ENCODE peak calls at places on chromosomes 1 and 21, in six cellular contexts. One of them, this sample, is unnamed.

GRCh38 chr1:179155615-179156014 is 73.7 kb downstream of the TOR3A start:
- DNase-seq in GM23338: no peak
- DNase-seq in tibial artery: no peak
- DNase-seq in keratinocyte: no peak
- DNase-seq in heart left ventricle: no peak
- DNase-seq in mucosa of descending colon: no peak
- DNase-seq in this sample: no peak

GRCh38 chr1:50704126-50704525 is 255.9 kb downstream of the FAF1 start:
- DNase-seq in keratinocyte: no peak
- DNase-seq in heart left ventricle: no peak
- DNase-seq in mucosa of descending colon: peak
- DNase-seq in GM23338: peak
- DNase-seq in tibial artery: no peak
- DNase-seq in this sample: no peak

GRCh38 chr1:236800002-236800620 is 5.0 kb downstream of the MTR start:
- DNase-seq in GM23338: no peak
- DNase-seq in mucosa of descending colon: no peak
- DNase-seq in heart left ventricle: no peak
- DNase-seq in tibial artery: no peak
- DNase-seq in keratinocyte: no peak
- DNase-seq in this sample: no peak

GRCh38 chr1:156359973-156360372 is 9.0 kb upstream of the RHBG start:
- DNase-seq in keratinocyte: no peak
- DNase-seq in mucosa of descending colon: no peak
- DNase-seq in tibial artery: no peak
- DNase-seq in heart left ventricle: no peak
- DNase-seq in GM23338: peak
- DNase-seq in this sample: no peak

GRCh38 chr1:11845641-11846335 is 1.8 kb downstream of the NPPA start:
- DNase-seq in heart left ventricle: no peak
- DNase-seq in keratinocyte: no peak
- DNase-seq in GM23338: peak
- DNase-seq in mucosa of descending colon: no peak
- DNase-seq in tibial artery: no peak
- DNase-seq in this sample: peak

GRCh38 chr1:88276158-88276557 is 407.9 kb upstream of the PKN2 start:
- DNase-seq in tibial artery: no peak
- DNase-seq in mucosa of descending colon: no peak
- DNase-seq in GM23338: no peak
- DNase-seq in heart left ventricle: no peak
- DNase-seq in keratinocyte: peak
- DNase-seq in this sample: no peak

GRCh38 chr1:7048395-7048794 is 263.1 kb downstream of the CAMTA1 start:
- DNase-seq in heart left ventricle: no peak
- DNase-seq in mucosa of descending colon: no peak
- DNase-seq in tibial artery: no peak
- DNase-seq in GM23338: no peak
- DNase-seq in keratinocyte: no peak
- DNase-seq in this sample: no peak

GRCh38 chr1:157090196-157090647 is 9.4 kb downstream of the ETV3L start:
- DNase-seq in keratinocyte: peak
- DNase-seq in mucosa of descending colon: peak
- DNase-seq in heart left ventricle: peak
- DNase-seq in tibial artery: peak
- DNase-seq in GM23338: peak
- DNase-seq in this sample: peak

GRCh38 chr1:8163039-8163438 is 136.9 kb upstream of the ERRFI1 start:
- DNase-seq in tibial artery: no peak
- DNase-seq in mucosa of descending colon: no peak
- DNase-seq in GM23338: no peak
- DNase-seq in heart left ventricle: no peak
- DNase-seq in keratinocyte: no peak
- DNase-seq in this sample: no peak

GRCh38 chr1:15056515-15057285 is 96.8 kb upstream of the TMEM51 start:
- DNase-seq in tibial artery: no peak
- DNase-seq in heart left ventricle: no peak
- DNase-seq in mucosa of descending colon: no peak
- DNase-seq in keratinocyte: no peak
- DNase-seq in GM23338: no peak
- DNase-seq in this sample: no peak

GRCh38 chr1:56255516-56256181 is 323.7 kb downstream of the PLPP3 start:
- DNase-seq in GM23338: no peak
- DNase-seq in tibial artery: peak
- DNase-seq in heart left ventricle: peak
- DNase-seq in keratinocyte: no peak
- DNase-seq in mucosa of descending colon: peak
- DNase-seq in this sample: peak

GRCh38 chr1:199041173-199041914 is 402.5 kb downstream of the PTPRC start:
- DNase-seq in mucosa of descending colon: peak
- DNase-seq in tibial artery: no peak
- DNase-seq in keratinocyte: no peak
- DNase-seq in GM23338: no peak
- DNase-seq in heart left ventricle: no peak
- DNase-seq in this sample: no peak

GRCh38 chr21:42314616-42315295 is 453 bp downstream of the TFF3 start:
- DNase-seq in tibial artery: no peak
- DNase-seq in heart left ventricle: no peak
- DNase-seq in GM23338: no peak
- DNase-seq in mucosa of descending colon: peak
- DNase-seq in keratinocyte: no peak
- DNase-seq in this sample: no peak

GRCh38 chr1:167713330-167714081 is 8.3 kb upstream of the MPZL1 start:
- DNase-seq in mucosa of descending colon: peak
- DNase-seq in keratinocyte: no peak
- DNase-seq in tibial artery: peak
- DNase-seq in heart left ventricle: peak
- DNase-seq in GM23338: peak
- DNase-seq in this sample: peak

GRCh38 chr1:207619833-207620572 is 24.9 kb upstream of the CR1L start:
- DNase-seq in heart left ventricle: no peak
- DNase-seq in mucosa of descending colon: peak
- DNase-seq in tibial artery: no peak
- DNase-seq in keratinocyte: no peak
- DNase-seq in GM23338: peak
- DNase-seq in this sample: no peak

GRCh38 chr21:44800103-44800502 is 1.5 kb downstream of the UBE2G2 start:
- DNase-seq in heart left ventricle: no peak
- DNase-seq in keratinocyte: no peak
- DNase-seq in mucosa of descending colon: peak
- DNase-seq in GM23338: peak
- DNase-seq in tibial artery: no peak
- DNase-seq in this sample: no peak

GRCh38 chr1:180530501-180530900 is 28.1 kb upstream of the ACBD6 start:
- DNase-seq in keratinocyte: peak
- DNase-seq in tibial artery: no peak
- DNase-seq in heart left ventricle: no peak
- DNase-seq in mucosa of descending colon: peak
- DNase-seq in GM23338: peak
- DNase-seq in this sample: no peak

GRCh38 chr1:94875794-94876193 is 51.1 kb downstream of the CNN3 start:
- DNase-seq in tibial artery: no peak
- DNase-seq in heart left ventricle: no peak
- DNase-seq in mucosa of descending colon: no peak
- DNase-seq in keratinocyte: no peak
- DNase-seq in GM23338: no peak
- DNase-seq in this sample: no peak

GRCh38 chr1:175073633-175074032 is 6.0 kb downstream of the TNN start:
- DNase-seq in GM23338: peak
- DNase-seq in keratinocyte: no peak
- DNase-seq in heart left ventricle: no peak
- DNase-seq in mucosa of descending colon: no peak
- DNase-seq in tibial artery: no peak
- DNase-seq in this sample: no peak

GRCh38 chr1:238672262-238672661 is 714.1 kb upstream of the CHRM3 start:
- DNase-seq in mucosa of descending colon: no peak
- DNase-seq in GM23338: no peak
- DNase-seq in keratinocyte: no peak
- DNase-seq in tibial artery: no peak
- DNase-seq in heart left ventricle: no peak
- DNase-seq in this sample: no peak

GRCh38 chr1:224399887-224400286 is 34.7 kb downstream of the WDR26 start:
- DNase-seq in tibial artery: no peak
- DNase-seq in mucosa of descending colon: no peak
- DNase-seq in GM23338: no peak
- DNase-seq in keratinocyte: no peak
- DNase-seq in heart left ventricle: no peak
- DNase-seq in this sample: no peak

GRCh38 chr1:234731371-234732085 is 121.5 kb upstream of the IRF2BP2 start:
- DNase-seq in keratinocyte: peak
- DNase-seq in heart left ventricle: no peak
- DNase-seq in mucosa of descending colon: no peak
- DNase-seq in tibial artery: no peak
- DNase-seq in GM23338: no peak
- DNase-seq in this sample: no peak
- H3K4me3 ChIP-seq in keratinocyte: no peak
- H3K4me3 ChIP-seq in heart left ventricle: no peak
- H3K4me3 ChIP-seq in mucosa of descending colon: no peak
- H3K4me3 ChIP-seq in tibial artery: no peak
- H3K4me3 ChIP-seq in GM23338: no peak
- H3K4me3 ChIP-seq in this sample: no peak

GRCh38 chr21:20996421-20997307 is 1.5 kb upstream of the NCAM2 start:
- DNase-seq in tibial artery: no peak
- DNase-seq in GM23338: peak
- DNase-seq in heart left ventricle: no peak
- DNase-seq in keratinocyte: no peak
- DNase-seq in mucosa of descending colon: no peak
- DNase-seq in this sample: no peak
- H3K4me3 ChIP-seq in tibial artery: peak
- H3K4me3 ChIP-seq in GM23338: peak
- H3K4me3 ChIP-seq in heart left ventricle: peak
- H3K4me3 ChIP-seq in keratinocyte: no peak
- H3K4me3 ChIP-seq in mucosa of descending colon: no peak
- H3K4me3 ChIP-seq in this sample: no peak

DNA sequence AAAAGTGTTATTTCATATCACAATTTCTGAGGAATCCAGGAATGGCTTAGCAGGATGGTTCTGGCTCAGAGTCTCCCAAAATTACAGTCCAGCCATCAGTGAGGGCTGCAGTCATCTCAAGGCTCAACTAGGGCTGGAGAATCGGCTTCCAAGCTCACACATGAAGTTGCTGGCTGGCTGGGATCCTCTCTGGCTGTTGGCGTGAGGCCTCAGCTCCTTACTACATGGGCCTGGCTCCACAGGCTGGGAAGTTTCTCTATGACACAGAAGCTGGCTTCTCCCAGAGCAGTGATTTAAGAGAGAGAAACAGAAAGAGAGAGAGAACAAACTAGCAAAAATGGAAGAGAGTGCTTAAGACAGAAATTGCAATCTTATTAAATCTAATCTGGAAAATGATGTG is 38.8 kb upstream of the RGS8 start:
- DNase-seq in tibial artery: peak
- DNase-seq in GM23338: no peak
- DNase-seq in heart left ventricle: peak
- DNase-seq in keratinocyte: no peak
- DNase-seq in mucosa of descending colon: peak
- DNase-seq in this sample: peak
- H3K4me3 ChIP-seq in tibial artery: no peak
- H3K4me3 ChIP-seq in GM23338: no peak
- H3K4me3 ChIP-seq in heart left ventricle: no peak
- H3K4me3 ChIP-seq in keratinocyte: no peak
- H3K4me3 ChIP-seq in mucosa of descending colon: no peak
- H3K4me3 ChIP-seq in this sample: no peak

GRCh38 chr1:150161747-150162581 is 12.2 kb downstream of the PLEKHO1 start:
- DNase-seq in mucosa of descending colon: no peak
- DNase-seq in keratinocyte: no peak
- DNase-seq in GM23338: peak
- DNase-seq in heart left ventricle: no peak
- DNase-seq in tibial artery: no peak
- DNase-seq in this sample: no peak
- H3K4me3 ChIP-seq in mucosa of descending colon: no peak
- H3K4me3 ChIP-seq in keratinocyte: no peak
- H3K4me3 ChIP-seq in GM23338: peak
- H3K4me3 ChIP-seq in heart left ventricle: no peak
- H3K4me3 ChIP-seq in tibial artery: peak
- H3K4me3 ChIP-seq in this sample: peak

GRCh38 chr1:227185291-227185690 is 133.0 kb downstream of the CDC42BPA start:
- DNase-seq in GM23338: peak
- DNase-seq in heart left ventricle: no peak
- DNase-seq in mucosa of descending colon: no peak
- DNase-seq in tibial artery: no peak
- DNase-seq in keratinocyte: no peak
- DNase-seq in this sample: no peak

GRCh38 chr1:227191607-227192006 is 126.7 kb downstream of the CDC42BPA start:
- DNase-seq in mucosa of descending colon: no peak
- DNase-seq in tibial artery: no peak
- DNase-seq in heart left ventricle: no peak
- DNase-seq in GM23338: no peak
- DNase-seq in keratinocyte: no peak
- DNase-seq in this sample: no peak

GRCh38 chr1:227192163-227192562 is 126.1 kb downstream of the CDC42BPA start:
- DNase-seq in mucosa of descending colon: peak
- DNase-seq in keratinocyte: peak
- DNase-seq in heart left ventricle: peak
- DNase-seq in tibial artery: no peak
- DNase-seq in GM23338: peak
- DNase-seq in this sample: no peak

GRCh38 chr1:227190321-227190720 is 128.0 kb downstream of the CDC42BPA start:
- DNase-seq in GM23338: no peak
- DNase-seq in heart left ventricle: no peak
- DNase-seq in keratinocyte: no peak
- DNase-seq in mucosa of descending colon: no peak
- DNase-seq in tibial artery: no peak
- DNase-seq in this sample: no peak
- H3K4me3 ChIP-seq in GM23338: no peak
- H3K4me3 ChIP-seq in heart left ventricle: no peak
- H3K4me3 ChIP-seq in keratinocyte: no peak
- H3K4me3 ChIP-seq in mucosa of descending colon: no peak
- H3K4me3 ChIP-seq in tibial artery: no peak
- H3K4me3 ChIP-seq in this sample: no peak

DNA sequence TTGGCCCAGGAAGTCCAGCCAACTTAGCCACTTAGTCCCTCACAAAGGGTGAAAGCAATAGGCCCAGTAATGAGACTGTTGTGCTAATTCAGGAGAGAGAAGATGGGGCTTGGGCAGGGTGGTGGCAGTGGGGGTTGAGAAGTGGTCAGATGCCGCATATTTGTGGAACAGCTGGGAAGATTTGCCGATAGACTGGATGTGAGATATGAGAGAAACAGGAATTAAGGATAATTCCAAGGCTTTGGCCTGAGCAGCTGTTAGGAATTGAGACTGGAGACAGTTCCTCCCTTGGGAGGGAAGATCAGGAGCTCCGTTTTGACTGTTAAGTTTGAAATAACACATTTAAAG is 323.6 kb upstream of the FAM78B start:
- DNase-seq in GM23338: no peak
- DNase-seq in mucosa of descending colon: no peak
- DNase-seq in keratinocyte: no peak
- DNase-seq in heart left ventricle: no peak
- DNase-seq in tibial artery: no peak
- DNase-seq in this sample: no peak
- H3K4me3 ChIP-seq in GM23338: no peak
- H3K4me3 ChIP-seq in mucosa of descending colon: no peak
- H3K4me3 ChIP-seq in keratinocyte: no peak
- H3K4me3 ChIP-seq in heart left ventricle: peak
- H3K4me3 ChIP-seq in tibial artery: peak
- H3K4me3 ChIP-seq in this sample: peak

This sample was measured in kidney.